ENCODE peak calls at places on chromosomes 12 and 14, in four cellular contexts. P, I, H and G are unnamed samples.
A peak's percentile ranks its signal among the peaks of the same experiment; 100 is the strongest.

GRCh38 chr14:46580941-46581671 is 70.5 kb downstream of the RPL10L start:
- DNase-seq in P (no peak), I (no peak), H (no peak), G (peak; percentile 73)

GRCh38 chr12:11563785-11564739 is 85.4 kb upstream of the ETV6 start:
- DNase-seq in P (no peak), I (no peak), H (no peak), G (no peak)

GRCh38 chr14:73460691-73461127 is 2.4 kb upstream of the NUMB start:
- DNase-seq in H (no peak), P (no peak), I (no peak), G (no peak)

GRCh38 chr12:15334225-15334624 is 11.9 kb downstream of the PTPRO start:
- DNase-seq in H (no peak), P (no peak), I (no peak), G (no peak)

GRCh38 chr14:24430143-24430681 is 458 bp downstream of the KHNYN start:
- DNase-seq in I (peak; percentile 82), H (peak; percentile 91), P (no peak), G (peak; percentile 78)

GRCh38 chr12:120012067-120012621 is 23.1 kb downstream of the BICDL1 start:
- DNase-seq in P (peak; percentile 57), I (no peak), H (no peak), G (peak; percentile 51)

GRCh38 chr12:15982471-15982870 is 71.3 kb downstream of the DERA start:
- DNase-seq in H (no peak), I (peak; percentile 14), P (no peak), G (peak; percentile 61)

GRCh38 chr12:109952160-109952858 is 43.9 kb downstream of the GIT2 start:
- DNase-seq in H (no peak), I (no peak), P (no peak), G (no peak)

GRCh38 chr14:22520786-22521185 is 68.2 kb downstream of the DAD1 start:
- DNase-seq in I (no peak), H (no peak), P (no peak), G (no peak)

GRCh38 chr12:3998397-3998796 is 125.2 kb upstream of the PARP11 start:
- DNase-seq in I (no peak), P (no peak), H (no peak), G (no peak)

GRCh38 chr14:38662781-38663180 is 406.9 kb upstream of the CLEC14A start:
- DNase-seq in P (no peak), H (no peak), I (no peak), G (no peak)

GRCh38 chr12:21881950-21882349 is 59.3 kb downstream of the ABCC9 start:
- DNase-seq in H (peak; percentile 75), P (no peak), I (no peak), G (no peak)

GRCh38 chr12:53751336-53752191 is at the start of gene CISTR:
- DNase-seq in I (peak; percentile 48), P (no peak), H (no peak), G (no peak)

GRCh38 chr14:65387171-65387570 is 25.4 kb upstream of the FUT8 start:
- DNase-seq in P (no peak), I (no peak), H (no peak), G (no peak)

GRCh38 chr14:91237219-91237618 is 7.3 kb downstream of the GPR68 start:
- DNase-seq in H (no peak), I (no peak), P (no peak), G (no peak)

GRCh38 chr12:97801471-97802045 is 339.0 kb downstream of the RMST start:
- DNase-seq in I (no peak), H (no peak), P (no peak), G (no peak)

GRCh38 chr12:107163413-107163812 is 70.1 kb upstream of the CRY1 start:
- DNase-seq in P (no peak), I (no peak), H (no peak), G (no peak)